ENCODE peak calls at places on chromosome 18, in ten cellular contexts. V is GM06990, P is lower lobe of right lung, J is AG10803, B is mesothelial cell of epicardium, O is brain microvascular endothelial cell, K is mucosa of descending colon, M is tibial nerve, Q is glutamatergic neuron, S is progenitor cell of endocrine pancreas. R is an unnamed sample.

GRCh38 chr18:4017479-4017878 is 437.6 kb downstream of the DLGAP1 start:
- DNase-seq in O (no peak), B (no peak), P (no peak), S (no peak), K (no peak), J (no peak), Q (no peak), M (no peak), V (no peak), R (no peak)

GRCh38 chr18:55251186-55251995 is 292.1 kb upstream of the CCDC68 start:
- DNase-seq in O (no peak), S (no peak), J (peak; percentile 68), K (no peak), M (no peak), B (no peak), Q (no peak), V (no peak), P (no peak), R (no peak)

GRCh38 chr18:35050638-35051287 is 9.6 kb downstream of the MAPRE2 start:
- DNase-seq in B (no peak), Q (no peak), K (no peak), O (no peak), M (peak; percentile 58), V (no peak), P (no peak), S (no peak), J (no peak), R (no peak)

GRCh38 chr18:14970027-14970426 is 222.1 kb downstream of the ANKRD30B start:
- DNase-seq in B (no peak), V (no peak), P (no peak), K (no peak), J (peak; percentile 50), Q (no peak), O (no peak), S (no peak), M (no peak), R (no peak)

GRCh38 chr18:50970006-50970405 is 2.2 kb downstream of the ELAC1 start:
- DNase-seq in V (no peak), J (no peak), B (no peak), Q (no peak), K (no peak), O (no peak), M (no peak), S (no peak), P (peak; percentile 67), R (no peak)

GRCh38 chr18:70418551-70419311 is 129.9 kb downstream of the SOCS6 start:
- DNase-seq in V (no peak), B (no peak), M (no peak), O (no peak), K (no peak), J (no peak), P (no peak), S (no peak), Q (no peak), R (no peak)

GRCh38 chr18:55627007-55627406 is 39.0 kb upstream of the TCF4 start:
- DNase-seq in B (no peak), O (no peak), S (no peak), J (no peak), K (no peak), V (no peak), P (no peak), M (no peak), Q (no peak), R (no peak)

GRCh38 chr18:48540329-48541025 is 1.6 kb downstream of the CTIF start:
- DNase-seq in J (peak; percentile 74), M (peak; percentile 54), K (peak; percentile 81), B (peak; percentile 43), Q (peak; percentile 82), V (peak; percentile 44), S (peak; percentile 34), P (peak; percentile 83), O (peak; percentile 49), R (no peak)

GRCh38 chr18:5309888-5310470 is 14.5 kb upstream of the ZBTB14 start:
- DNase-seq in K (no peak), Q (no peak), J (peak; percentile 3), V (peak; percentile 30), S (no peak), P (no peak), B (no peak), M (no peak), O (no peak), R (no peak)

GRCh38 chr18:57715671-57716070 is 87.4 kb downstream of the ATP8B1 start:
- DNase-seq in S (no peak), P (no peak), V (no peak), K (no peak), Q (no peak), O (no peak), B (no peak), J (no peak), M (no peak), R (no peak)

GRCh38 chr18:45621068-45621511 is 5.8 kb downstream of the SLC14A2 start:
- DNase-seq in O (peak; percentile 25), K (no peak), V (no peak), M (peak; percentile 50), S (peak; percentile 31), J (peak; percentile 51), P (no peak), Q (peak; percentile 50), B (no peak), R (no peak)

GRCh38 chr18:44507729-44508325 is 172.9 kb upstream of the SETBP1 start:
- DNase-seq in M (peak; percentile 21), B (no peak), P (peak; percentile 56), V (peak; percentile 37), K (peak; percentile 55), S (no peak), J (no peak), O (peak; percentile 21), Q (no peak), R (no peak)

GRCh38 chr18:43396266-43396665 is 119.0 kb upstream of the SYT4 start:
- DNase-seq in V (no peak), O (peak; percentile 10), K (no peak), P (no peak), B (no peak), M (no peak), Q (no peak), S (no peak), J (no peak), R (peak; percentile 15)

DNA sequence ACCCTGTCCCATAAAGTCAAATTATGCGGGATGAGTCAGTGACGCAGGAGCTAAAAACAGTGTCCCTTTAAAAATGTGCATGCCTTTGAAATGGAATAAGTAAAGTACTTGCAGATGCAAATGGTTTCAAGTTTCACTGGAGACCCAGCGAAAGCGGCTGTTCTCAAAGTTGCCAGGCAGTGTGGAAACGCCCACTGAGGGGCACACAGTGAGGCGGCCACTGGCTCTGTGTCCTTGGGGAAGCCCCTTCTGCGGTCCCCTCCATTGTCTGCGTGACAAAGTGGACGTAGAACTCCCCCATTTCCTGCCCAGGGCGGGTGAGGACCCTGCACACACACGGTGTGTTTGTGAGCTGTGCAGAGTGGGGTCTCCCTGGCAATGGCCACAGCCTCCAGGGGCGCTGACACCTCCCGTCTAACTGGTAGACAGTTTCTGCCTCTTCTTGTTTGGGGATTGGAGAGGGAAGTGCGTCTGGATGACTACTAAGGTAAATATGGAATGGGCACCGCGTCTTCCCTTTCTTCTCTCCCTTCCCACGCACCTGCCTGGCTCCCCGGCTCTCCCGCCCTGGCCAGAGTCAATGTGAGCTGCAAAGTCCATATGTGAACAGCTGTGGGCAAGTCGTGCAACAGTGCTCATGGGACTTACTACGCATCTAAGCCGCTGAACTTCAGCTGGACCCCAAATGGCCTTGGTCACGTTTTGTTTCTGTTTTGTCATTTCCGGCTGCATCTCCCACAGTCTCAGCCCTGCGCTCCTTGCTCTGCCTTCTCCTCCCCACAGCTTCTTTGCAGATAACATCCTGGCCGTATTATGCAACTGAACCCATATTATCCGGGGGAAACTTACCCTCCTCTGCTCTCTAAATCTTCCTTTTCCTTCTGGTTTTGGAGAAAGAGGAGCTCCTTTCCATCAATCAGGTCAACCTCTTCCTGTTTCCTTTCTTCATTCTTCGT is 33.7 kb upstream of the ZNF516 start:
- DNase-seq in S (no peak), K (no peak), B (no peak), O (peak; percentile 31), P (no peak), J (peak; percentile 67), Q (peak; percentile 41), M (peak; percentile 42), V (peak; percentile 34), R (no peak)
- TF ChIP-seq CTCF in S (peak; percentile 27), K (no peak), B (no peak), O (peak; percentile 35), P (no peak), J (peak; percentile 16), Q (no peak), M (no peak), V (peak; percentile 16), R (no peak)

GRCh38 chr18:63949068-63949737 is at the start of gene HMSD:
- DNase-seq in K (peak; percentile 77), O (peak; percentile 20), J (peak; percentile 22), M (no peak), S (peak; percentile 49), V (peak; percentile 89), P (peak; percentile 80), Q (peak; percentile 70), B (peak; percentile 44), R (no peak)
- TF ChIP-seq CTCF in K (peak; percentile 35), O (peak; percentile 61), J (peak; percentile 41), M (peak; percentile 52), S (peak; percentile 61), V (peak; percentile 68), P (peak; percentile 38), Q (no peak), B (no peak), R (peak; percentile 59)

DNA sequence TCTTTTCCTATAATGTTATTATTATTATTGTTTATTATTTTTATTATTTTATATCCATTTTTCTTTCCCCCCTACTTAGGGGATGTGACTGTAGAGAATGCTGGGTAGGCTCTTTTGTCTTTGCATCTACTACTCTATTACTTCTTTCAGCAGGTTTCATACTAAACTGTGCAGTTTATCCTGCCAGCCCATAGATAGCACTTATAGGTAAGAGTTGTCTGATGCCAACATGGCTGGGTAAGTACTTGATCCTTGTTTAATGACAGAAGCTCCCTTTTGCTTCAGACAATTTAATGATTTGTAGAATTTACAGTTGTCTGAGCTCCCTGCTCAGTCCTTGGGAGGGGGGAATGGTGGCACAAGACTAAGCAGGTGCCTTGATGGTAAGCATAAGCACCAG is 262.9 kb upstream of the CDH2 start:
- DNase-seq in K (no peak), O (no peak), Q (no peak), J (peak; percentile 36), S (no peak), P (no peak), B (no peak), V (no peak), M (no peak), R (no peak)
- TF ChIP-seq CTCF in K (no peak), O (peak; percentile 38), Q (no peak), J (peak; percentile 33), S (no peak), P (no peak), B (no peak), V (peak; percentile 9), M (no peak), R (peak; percentile 35)

DNA sequence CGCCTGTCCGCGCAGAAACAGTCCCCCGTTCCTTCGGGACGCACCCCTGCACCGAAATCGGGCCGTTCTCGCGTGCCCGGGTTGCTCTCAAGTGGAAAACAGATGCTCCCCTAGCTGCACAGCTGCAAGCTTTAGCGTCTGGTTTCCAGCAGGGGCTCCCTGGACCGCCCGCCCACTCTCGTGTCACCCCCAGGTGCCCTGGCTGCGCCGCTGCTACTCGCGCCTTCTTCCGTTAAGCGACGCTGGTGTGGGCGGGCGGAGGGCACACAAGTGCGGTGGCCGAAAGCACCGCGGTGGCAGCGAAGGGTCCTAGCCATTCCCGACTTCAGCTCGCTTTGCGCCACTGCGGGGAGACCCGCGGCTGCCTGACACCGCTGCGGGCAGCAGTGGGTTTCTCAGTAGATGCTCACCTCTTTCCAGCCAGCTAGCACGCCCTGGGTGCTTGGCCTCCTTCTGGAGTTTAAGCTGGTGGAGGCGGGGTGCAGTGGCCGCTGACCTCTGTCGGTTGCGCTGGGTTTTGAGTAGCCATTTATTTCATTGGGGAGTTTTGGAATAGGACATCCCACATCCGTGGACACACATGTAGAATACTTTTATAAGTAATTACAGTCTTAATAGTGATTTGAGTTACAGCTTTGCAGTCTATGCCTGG is 806 bp downstream of the ZNF407 start:
- DNase-seq in P (peak; percentile 84), Q (peak; percentile 59), V (peak; percentile 87), S (peak; percentile 63), K (peak; percentile 85), J (peak; percentile 17), M (peak; percentile 10), O (peak; percentile 18), B (peak; percentile 42), R (no peak)
- TF ChIP-seq CTCF in P (peak; percentile 13), Q (peak; percentile 12), V (peak; percentile 40), S (peak; percentile 56), K (no peak), J (peak; percentile 9), M (no peak), O (peak; percentile 39), B (no peak), R (no peak)